ENCODE peak calls at places on chromosome 10, in six cellular contexts. E is esophagus squamous epithelium, X is lower lobe of right lung, S is osteocyte, K is HL-60, U is cardiac muscle cell. Y is an unnamed sample.

GRCh38 chr10:132837905-132838304 is 52.0 kb upstream of the NKX6-2 start:
- DNase-seq in X (no peak), U (no peak), K (no peak), S (no peak), E (no peak), Y (peak; percentile 67)

GRCh38 chr10:7533657-7534479 is 123.0 kb upstream of the SFMBT2 start:
- DNase-seq in U (no peak), E (no peak), S (no peak), K (no peak), X (no peak), Y (no peak)

GRCh38 chr10:21048086-21048485 is 151.0 kb upstream of the NEBL start:
- DNase-seq in X (no peak), S (no peak), U (no peak), E (no peak), K (no peak), Y (no peak)

GRCh38 chr10:6259153-6259552 is 56.4 kb downstream of the PFKFB3 start:
- DNase-seq in X (no peak), E (no peak), K (no peak), S (no peak), U (no peak), Y (no peak)

GRCh38 chr10:46229144-46229563 is 57.6 kb upstream of the ANTXRL start:
- DNase-seq in U (peak; percentile 8), X (no peak), K (peak; percentile 59), E (no peak), S (peak; percentile 75), Y (peak; percentile 62)

GRCh38 chr10:9535744-9536143 is 1481.3 kb downstream of the GATA3 start:
- DNase-seq in E (no peak), U (no peak), X (no peak), S (no peak), K (no peak), Y (no peak)

GRCh38 chr10:83075395-83076072 is 1063.8 kb upstream of the GHITM start:
- DNase-seq in K (no peak), S (no peak), U (peak; percentile 22), E (no peak), X (no peak), Y (no peak)

GRCh38 chr10:34526186-34526585 is 288.9 kb downstream of the PARD3 start:
- DNase-seq in U (peak; percentile 71), K (no peak), X (no peak), S (no peak), E (no peak), Y (no peak)

GRCh38 chr10:24791129-24791733 is 67.5 kb upstream of the ARHGAP21 start:
- DNase-seq in E (no peak), S (no peak), U (no peak), X (no peak), K (no peak), Y (no peak)

GRCh38 chr10:24910574-24910973 is 41.8 kb downstream of the PRTFDC1 start:
- DNase-seq in E (no peak), U (no peak), K (no peak), X (no peak), S (no peak), Y (no peak)

GRCh38 chr10:62046522-62047239 is 145.2 kb downstream of the ARID5B start:
- DNase-seq in S (no peak), K (no peak), X (no peak), E (no peak), U (peak; percentile 95), Y (no peak)

GRCh38 chr10:17416442-17417211 is 37.8 kb downstream of the ST8SIA6 start:
- DNase-seq in S (no peak), X (no peak), K (no peak), E (no peak), U (no peak), Y (no peak)

GRCh38 chr10:17410907-17411306 is 43.5 kb downstream of the ST8SIA6 start:
- DNase-seq in S (no peak), U (no peak), K (no peak), X (no peak), E (no peak), Y (no peak)

GRCh38 chr10:17409170-17409733 is 45.1 kb downstream of the ST8SIA6 start:
- DNase-seq in U (peak; percentile 33), K (no peak), S (no peak), E (no peak), X (no peak), Y (no peak)

GRCh38 chr10:17415046-17415643 is 39.2 kb downstream of the ST8SIA6 start:
- DNase-seq in U (no peak), S (no peak), K (no peak), E (no peak), X (no peak), Y (no peak)

GRCh38 chr10:17412323-17412722 is 42.1 kb downstream of the ST8SIA6 start:
- DNase-seq in U (no peak), E (no peak), X (no peak), K (no peak), S (no peak), Y (no peak)
- TF ChIP-seq CTCF in U (no peak), E (no peak), X (no peak), K (no peak), S (no peak), Y (no peak)

GRCh38 chr10:76067447-76067846 is 636.0 kb downstream of the LRMDA start:
- DNase-seq in K (no peak), X (no peak), U (no peak), S (no peak), E (no peak), Y (no peak)

GRCh38 chr10:76071638-76072317 is 640.4 kb downstream of the LRMDA start:
- DNase-seq in E (no peak), U (no peak), K (no peak), S (no peak), X (no peak), Y (no peak)

GRCh38 chr10:76073524-76073923 is 642.1 kb downstream of the LRMDA start:
- DNase-seq in X (no peak), E (no peak), U (no peak), S (no peak), K (no peak), Y (no peak)

GRCh38 chr10:76072384-76072783 is 641.0 kb downstream of the LRMDA start:
- DNase-seq in E (no peak), K (no peak), X (no peak), S (no peak), U (no peak), Y (no peak)

GRCh38 chr10:76070861-76071260 is 639.4 kb downstream of the LRMDA start:
- DNase-seq in E (no peak), X (no peak), K (no peak), U (no peak), S (no peak), Y (no peak)
- TF ChIP-seq CTCF in E (no peak), X (no peak), K (no peak), U (no peak), S (no peak), Y (no peak)

GRCh38 chr10:77888356-77888703 is 38.2 kb downstream of the DLG5 start:
- DNase-seq in X (no peak), E (no peak), U (peak; percentile 30), S (no peak), K (no peak), Y (no peak)

GRCh38 chr10:77889277-77889903 is 37.2 kb downstream of the DLG5 start:
- DNase-seq in E (no peak), K (no peak), U (no peak), X (peak; percentile 84), S (no peak), Y (no peak)

GRCh38 chr10:77887631-77888355 is 38.8 kb downstream of the DLG5 start:
- DNase-seq in E (no peak), X (no peak), U (peak; percentile 19), S (no peak), K (no peak), Y (no peak)

GRCh38 chr10:77892021-77892739 is 34.4 kb downstream of the DLG5 start:
- DNase-seq in E (no peak), X (no peak), K (no peak), S (no peak), U (no peak), Y (no peak)

GRCh38 chr10:77890097-77890496 is 36.5 kb downstream of the DLG5 start:
- DNase-seq in E (no peak), K (no peak), U (no peak), X (no peak), S (no peak), Y (no peak)
- TF ChIP-seq CTCF in E (no peak), K (no peak), U (peak; percentile 20), X (no peak), S (peak; percentile 15), Y (no peak)

DNA sequence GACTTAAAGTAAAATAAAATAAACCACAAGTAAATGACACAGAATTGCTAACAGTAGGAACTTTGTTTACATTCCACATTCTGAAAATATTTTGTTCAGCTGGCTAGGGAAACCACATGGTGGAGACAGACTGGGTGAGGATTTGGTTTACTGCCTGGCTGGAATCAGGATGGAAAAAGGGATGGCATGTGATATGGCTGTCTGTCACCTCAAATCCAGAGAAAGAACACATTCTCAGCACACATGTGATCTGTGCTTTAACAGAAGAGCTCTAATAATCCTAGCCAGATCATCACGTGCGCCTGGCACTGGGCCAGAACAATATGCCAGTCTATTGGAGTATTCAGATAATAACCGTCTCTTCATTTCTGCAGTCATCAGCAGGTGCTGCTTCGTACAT is 90.9 kb upstream of the PIP4K2A start:
- DNase-seq in X (no peak), S (no peak), U (peak; percentile 39), E (no peak), K (no peak), Y (no peak)
- TF ChIP-seq CTCF in X (no peak), S (peak; percentile 42), U (peak; percentile 7), E (no peak), K (no peak), Y (no peak)

GRCh38 chr10:60110739-60111138 is 204.4 kb upstream of the CCDC6 start:
- DNase-seq in X (no peak), U (no peak), K (no peak), E (no peak), S (no peak), Y (no peak)

DNA sequence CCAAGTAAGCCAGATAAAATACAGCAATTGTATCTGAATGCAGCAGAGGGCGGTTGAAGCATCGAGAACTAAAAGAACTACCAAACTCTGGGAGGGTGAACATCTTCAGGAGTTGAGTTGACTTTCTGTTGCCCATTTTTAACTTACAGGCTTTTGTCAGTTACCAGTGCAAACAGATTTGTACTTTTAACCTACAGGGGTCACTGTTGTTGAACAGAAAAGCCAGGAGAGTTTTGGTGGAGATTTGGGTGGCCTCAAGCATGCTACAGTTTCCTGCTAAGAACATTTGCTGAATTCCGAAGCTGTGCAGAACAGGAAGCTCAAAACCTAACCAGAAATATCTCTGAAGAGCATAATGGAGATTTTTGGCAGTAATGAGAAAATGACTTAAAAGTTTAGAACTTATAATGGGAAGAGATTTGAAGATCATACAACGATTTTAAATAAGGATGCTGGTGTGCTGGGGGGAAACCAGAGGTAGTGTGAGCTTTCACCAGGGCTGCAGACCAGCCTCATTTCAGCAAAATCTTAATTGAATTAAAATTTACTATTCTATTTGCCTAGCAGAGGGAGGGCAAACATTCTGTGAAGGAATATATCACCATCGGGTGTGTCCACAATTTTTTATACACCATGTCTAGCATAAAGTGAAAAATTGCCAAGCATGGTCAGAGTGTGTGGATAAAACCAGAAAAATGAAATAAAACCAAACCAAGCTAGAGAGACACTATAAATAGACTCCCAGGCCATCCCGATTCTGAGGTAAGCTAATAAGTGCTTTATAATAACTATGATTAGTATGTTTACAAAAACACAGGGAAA is 208.6 kb upstream of the CCDC6 start:
- DNase-seq in S (no peak), X (no peak), K (no peak), U (peak; percentile 91), E (no peak), Y (no peak)
- TF ChIP-seq CTCF in S (peak; percentile 71), X (peak; percentile 46), K (peak; percentile 13), U (peak; percentile 68), E (peak; percentile 39), Y (peak; percentile 70)